ENCODE peak calls at places on chromosomes 4 and X, in seven cellular contexts. N is HCT116, A is K562, E is HepG2, B is GM12878, C is endothelial cell of umbilical vein, Z is H1. X is an unnamed sample.

GRCh38 chr4:169410839-169411770 is 140.3 kb upstream of the SH3RF1 start:
- DNase-seq in N (no peak), A (no peak), E (no peak), B (peak), C (peak), Z (no peak), X (peak)

GRCh38 chr4:149884046-149884445 is 68.4 kb upstream of the IQCM start:
- DNase-seq in N (no peak), A (no peak), E (no peak), B (no peak), C (no peak), Z (no peak), X (no peak)

GRCh38 chr4:112978691-112979472 is 70.6 kb upstream of the ANK2 start:
- DNase-seq in N (no peak), A (no peak), E (no peak), B (no peak), C (no peak), Z (no peak), X (no peak)

GRCh38 chrX:21493226-21493850 is 119.1 kb downstream of the CNKSR2 start:
- DNase-seq in N (no peak), A (no peak), E (no peak), B (no peak), C (peak), Z (no peak), X (no peak)

GRCh38 chrX:46573331-46573895 is at the start of gene CHST7:
- DNase-seq in N (peak), A (no peak), E (peak), B (no peak), C (peak), Z (no peak), X (no peak)

GRCh38 chr4:54513231-54513630 is 144.5 kb upstream of the KIT start:
- DNase-seq in N (no peak), A (no peak), E (no peak), B (no peak), C (no peak), Z (no peak), X (no peak)

GRCh38 chr4:29805245-29805644 is 914.9 kb upstream of the PCDH7 start:
- DNase-seq in N (peak), A (no peak), E (peak), B (no peak), C (no peak), Z (no peak), X (no peak)

GRCh38 chrX:130699618-130700017 is 203.4 kb downstream of the ENOX2 start:
- DNase-seq in N (no peak), A (no peak), E (no peak), B (no peak), C (no peak), Z (no peak), X (no peak)

GRCh38 chr4:112589207-112589606 is 47.5 kb downstream of the ZGRF1 start:
- DNase-seq in N (peak), A (peak), E (peak), B (no peak), C (peak), Z (no peak), X (no peak)

GRCh38 chr4:81771721-81772120 is 300.0 kb upstream of the RASGEF1B start:
- DNase-seq in N (no peak), A (no peak), E (no peak), B (no peak), C (no peak), Z (no peak), X (no peak)

GRCh38 chr4:174210952-174211490 is 72.4 kb downstream of the FBXO8 start:
- DNase-seq in N (no peak), A (no peak), E (no peak), B (no peak), C (no peak), Z (no peak), X (no peak)

GRCh38 chrX:148282504-148282903 is 217.9 kb upstream of the AFF2 start:
- DNase-seq in N (no peak), A (no peak), E (no peak), B (no peak), C (no peak), Z (no peak), X (no peak)

GRCh38 chr4:2927016-2927695 is 36.0 kb downstream of the NOP14 start:
- DNase-seq in N (no peak), A (no peak), E (no peak), B (no peak), C (no peak), Z (no peak), X (no peak)

GRCh38 chrX:101260435-101260834 is 30.7 kb downstream of the TAF7L start:
- DNase-seq in N (no peak), A (peak), E (peak), B (no peak), C (peak), Z (no peak), X (no peak)

GRCh38 chrX:105837227-105837626 is 14.9 kb downstream of the NRK start:
- DNase-seq in N (no peak), A (no peak), E (no peak), B (no peak), C (peak), Z (no peak), X (peak)
- TF ChIP-seq POLR2AphosphoS5 in N (no peak), A (no peak), E (no peak), B (no peak), C (no peak), Z (no peak), X (no peak)

GRCh38 chr4:40626183-40626990 is 3.3 kb downstream of the RBM47 start:
- DNase-seq in N (no peak), A (no peak), E (no peak), B (no peak), C (no peak), Z (no peak), X (no peak)
- H3K9ac ChIP-seq in N (no peak), A (no peak), E (no peak), B (peak), C (no peak), Z (no peak), X (peak)

GRCh38 chr4:38577482-38577881 is 86.5 kb upstream of the KLF3 start:
- DNase-seq in N (no peak), A (no peak), E (no peak), B (no peak), C (no peak), Z (no peak), X (no peak)

GRCh38 chr4:38570647-38571326 is 93.2 kb upstream of the KLF3 start:
- DNase-seq in N (no peak), A (no peak), E (peak), B (no peak), C (no peak), Z (no peak), X (no peak)

GRCh38 chr4:38576767-38577166 is 87.2 kb upstream of the KLF3 start:
- DNase-seq in N (no peak), A (no peak), E (no peak), B (no peak), C (no peak), Z (no peak), X (no peak)

GRCh38 chr4:38572798-38573197 is 91.2 kb upstream of the KLF3 start:
- DNase-seq in N (no peak), A (no peak), E (no peak), B (no peak), C (no peak), Z (no peak), X (no peak)

GRCh38 chr4:38574559-38575333 is 89.3 kb upstream of the KLF3 start:
- DNase-seq in N (no peak), A (no peak), E (no peak), B (no peak), C (no peak), Z (no peak), X (no peak)
- TF ChIP-seq EZH2 in N (no peak), A (no peak), E (no peak), B (no peak), C (no peak), Z (no peak), X (no peak)

DNA sequence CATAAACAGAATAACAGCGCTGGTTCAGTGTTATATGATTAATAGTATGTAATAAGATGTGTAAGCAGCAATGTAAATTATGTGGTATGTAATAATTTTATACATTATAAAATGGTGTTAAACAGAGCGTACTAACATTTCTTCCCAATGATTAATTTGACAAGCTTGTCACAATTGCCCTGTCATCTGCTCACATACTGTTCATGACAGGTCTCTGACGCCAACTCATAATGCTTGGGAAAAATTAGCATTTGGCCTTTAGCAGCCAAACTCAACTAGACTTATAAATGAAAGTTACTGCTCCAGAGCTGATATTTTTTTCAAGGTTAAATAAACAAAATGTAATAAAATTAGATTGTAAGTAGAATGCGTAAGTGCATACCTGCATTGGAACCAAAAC is 246.8 kb downstream of the TRAM1L1 start:
- DNase-seq in N (no peak), A (no peak), E (no peak), B (no peak), C (no peak), Z (no peak), X (no peak)
- TF ChIP-seq POLR2AphosphoS5 in N (no peak), A (no peak), E (no peak), B (no peak), C (no peak), Z (no peak), X (no peak)

GRCh38 chr4:74117024-74117534 is 18.1 kb upstream of the CXCL2 start:
- DNase-seq in N (peak), A (no peak), E (peak), B (no peak), C (peak), Z (no peak), X (no peak)

GRCh38 chr4:74111990-74112389 is 13.0 kb upstream of the CXCL2 start:
- DNase-seq in N (no peak), A (no peak), E (no peak), B (no peak), C (peak), Z (no peak), X (no peak)

GRCh38 chr4:74112399-74113090 is 13.6 kb upstream of the CXCL2 start:
- DNase-seq in N (no peak), A (no peak), E (no peak), B (no peak), C (peak), Z (no peak), X (no peak)

GRCh38 chr4:74111576-74111975 is 12.6 kb upstream of the CXCL2 start:
- DNase-seq in N (no peak), A (no peak), E (no peak), B (no peak), C (no peak), Z (no peak), X (no peak)

DNA sequence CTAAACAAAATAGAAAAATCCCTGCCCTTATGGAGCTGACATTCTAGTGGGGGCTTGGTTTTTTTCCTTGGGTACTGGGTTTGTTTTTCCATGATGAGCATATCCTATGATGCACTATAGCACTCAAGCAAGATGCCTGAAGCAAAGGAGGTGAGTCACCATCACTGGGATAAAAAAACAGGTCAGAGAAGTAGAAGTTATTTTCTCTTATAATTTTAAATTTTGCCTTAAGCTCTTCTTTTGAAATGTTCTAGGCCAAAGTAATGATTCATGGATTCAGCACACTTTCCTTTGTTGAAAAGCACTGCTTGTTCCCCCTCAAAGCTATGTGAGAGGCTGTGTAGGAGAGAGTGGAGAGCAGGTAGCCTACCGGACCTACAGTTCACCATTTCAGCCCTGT is 15.2 kb upstream of the CXCL2 start:
- DNase-seq in N (no peak), A (no peak), E (no peak), B (no peak), C (peak), Z (no peak), X (no peak)
- H3K9ac ChIP-seq in N (no peak), A (no peak), E (no peak), B (no peak), C (no peak), Z (no peak), X (no peak)

DNA sequence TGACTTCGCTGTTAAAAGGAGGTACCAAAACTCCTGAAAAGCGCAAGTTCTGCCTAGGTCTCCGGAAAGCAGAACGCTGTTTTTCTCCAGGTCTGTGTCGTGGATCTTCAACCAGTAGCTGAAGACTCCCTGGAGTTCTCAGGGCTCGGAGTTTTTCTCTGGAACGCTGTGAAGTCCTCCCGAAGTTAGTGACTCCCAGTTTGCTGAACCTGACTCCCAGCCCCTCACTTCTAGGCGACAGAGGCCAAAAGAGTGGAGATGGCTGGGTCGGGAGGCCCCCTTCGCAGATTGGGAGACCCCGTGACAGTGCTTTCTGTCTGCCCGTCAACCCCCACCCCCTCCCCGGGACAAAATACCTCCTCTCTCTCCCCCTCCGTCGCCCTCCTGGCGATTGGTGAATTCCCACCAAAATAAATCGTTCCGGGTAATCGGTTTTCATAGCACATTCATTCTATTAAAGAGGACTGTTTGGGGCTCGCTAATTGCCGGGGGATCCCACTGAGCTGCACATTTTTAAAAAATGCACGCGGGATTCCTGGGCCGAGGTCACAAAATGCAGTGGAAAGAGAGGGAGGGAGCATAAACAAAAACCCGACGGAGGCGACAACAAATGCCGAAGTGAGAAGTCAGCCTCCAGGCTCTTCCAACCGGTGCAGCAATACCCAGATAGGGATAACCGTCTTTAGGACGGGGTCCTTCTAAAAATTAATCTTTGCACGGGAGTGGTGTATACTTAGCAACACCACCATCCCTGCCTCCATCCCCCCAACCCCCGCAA is 4.0 kb upstream of the MSX1 start:
- DNase-seq in N (no peak), A (no peak), E (no peak), B (no peak), C (no peak), Z (no peak), X (no peak)
- TF ChIP-seq EZH2 in N (no peak), A (no peak), E (no peak), B (no peak), C (peak), Z (peak), X (no peak)

GRCh38 chr4:183988874-183989273 is 83.8 kb downstream of the STOX2 start:
- DNase-seq in N (no peak), A (no peak), E (no peak), B (no peak), C (no peak), Z (no peak), X (no peak)

GRCh38 chr4:183986645-183987528 is 81.8 kb downstream of the STOX2 start:
- DNase-seq in N (no peak), A (no peak), E (no peak), B (no peak), C (no peak), Z (no peak), X (no peak)

GRCh38 chr4:183987529-183987946 is 82.4 kb downstream of the STOX2 start:
- DNase-seq in N (peak), A (no peak), E (no peak), B (no peak), C (peak), Z (no peak), X (no peak)

GRCh38 chr4:183989471-183989870 is 84.4 kb downstream of the STOX2 start:
- DNase-seq in N (no peak), A (no peak), E (no peak), B (no peak), C (no peak), Z (no peak), X (no peak)

GRCh38 chr4:183987987-183988392 is 82.9 kb downstream of the STOX2 start:
- DNase-seq in N (peak), A (peak), E (peak), B (no peak), C (peak), Z (no peak), X (no peak)
- TF ChIP-seq POLR2AphosphoS5 in N (no peak), A (no peak), E (no peak), B (no peak), C (no peak), Z (no peak), X (no peak)

X was measured in SK-N-MC.